ENCODE peak calls at places on chromosomes 12 and 14, in six cellular contexts. Q, R, S, B, O and C are unnamed samples.

GRCh38 chr14:51711505-51711904 is 59.8 kb downstream of the FRMD6 start:
- DNase-seq in B (no peak), O (no peak), R (no peak), Q (no peak), S (peak), C (no peak)

GRCh38 chr14:68979722-68980552 is 835 bp upstream of the ACTN1 start:
- DNase-seq in Q (peak), S (peak), O (peak), B (no peak), R (no peak), C (peak)

GRCh38 chr12:88063375-88063774 is 34.2 kb upstream of the C12orf50 start:
- DNase-seq in O (no peak), Q (no peak), B (no peak), R (no peak), S (peak), C (peak)

GRCh38 chr14:77305696-77306095 is 15.0 kb downstream of the POMT2 start:
- DNase-seq in S (no peak), R (no peak), B (no peak), Q (no peak), O (no peak), C (no peak)

GRCh38 chr12:132489078-132489601 is 811 bp upstream of the FBRSL1 start:
- DNase-seq in S (no peak), R (peak), B (no peak), Q (no peak), O (no peak), C (no peak)

GRCh38 chr12:25347716-25348261 is 97.1 kb upstream of the KRAS start:
- DNase-seq in O (peak), B (no peak), R (no peak), S (no peak), Q (no peak), C (no peak)

GRCh38 chr14:21003788-21004346 is 4.8 kb downstream of the SLC39A2 start:
- DNase-seq in S (no peak), B (no peak), Q (peak), R (no peak), O (no peak), C (no peak)

GRCh38 chr14:57671021-57671420 is 177.4 kb upstream of the CCDC198 start:
- DNase-seq in S (no peak), R (no peak), Q (no peak), B (no peak), O (no peak), C (no peak)

GRCh38 chr14:73238262-73238852 is 1.1 kb downstream of the PAPLN start:
- DNase-seq in B (no peak), S (peak), O (peak), R (no peak), Q (no peak), C (peak)

GRCh38 chr14:45089813-45090212 is 5.9 kb downstream of the PRPF39 start:
- DNase-seq in O (no peak), R (no peak), B (no peak), Q (no peak), S (peak), C (peak)

GRCh38 chr14:92534863-92535654 is 21.5 kb downstream of the RIN3 start:
- DNase-seq in S (no peak), O (no peak), Q (no peak), B (no peak), R (no peak), C (no peak)

GRCh38 chr12:127205781-127206535 is 1061.0 kb upstream of the TMEM132C start:
- DNase-seq in R (no peak), Q (no peak), O (no peak), S (no peak), B (no peak), C (no peak)

GRCh38 chr14:95275507-95275906 is 44.2 kb downstream of the CLMN start:
- DNase-seq in S (no peak), R (no peak), B (no peak), Q (no peak), O (no peak), C (no peak)

DNA sequence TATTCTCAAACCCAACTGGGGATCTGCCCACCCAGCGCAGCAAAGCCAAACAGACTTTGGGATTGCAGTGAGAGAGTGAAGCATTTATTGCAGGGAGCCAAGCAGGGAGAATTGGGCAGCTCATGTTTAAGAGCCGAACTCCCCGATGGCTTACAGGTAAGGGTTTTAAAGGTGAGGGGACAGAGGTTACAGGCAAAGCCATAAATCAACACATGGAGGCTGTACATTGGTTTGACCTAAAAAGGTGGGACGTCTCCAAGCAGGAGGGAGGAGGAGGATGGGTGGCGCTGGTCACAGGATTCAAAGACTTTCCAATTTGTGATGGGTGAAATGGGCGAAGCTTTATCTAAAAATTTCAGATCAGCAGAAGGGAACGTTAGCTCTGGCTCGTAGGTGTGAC is 18.2 kb downstream of the OAS2 start:
- DNase-seq in O (no peak), Q (no peak), B (no peak), R (no peak), S (no peak), C (no peak)
- H3K4me3 ChIP-seq in O (no peak), Q (no peak), B (no peak), R (no peak), S (no peak), C (no peak)

GRCh38 chr12:108675792-108676191 is 42.1 kb upstream of the SELPLG start:
- DNase-seq in B (no peak), S (no peak), Q (no peak), O (no peak), R (no peak), C (no peak)

GRCh38 chr12:108681317-108681716 is 47.6 kb upstream of the SELPLG start:
- DNase-seq in R (no peak), Q (no peak), O (no peak), B (no peak), S (no peak), C (no peak)

GRCh38 chr12:108678070-108678730 is 44.5 kb upstream of the SELPLG start:
- DNase-seq in B (no peak), S (no peak), O (no peak), Q (no peak), R (no peak), C (no peak)

GRCh38 chr12:108679282-108679681 is 45.6 kb upstream of the SELPLG start:
- DNase-seq in S (no peak), R (no peak), O (no peak), B (no peak), Q (no peak), C (no peak)

GRCh38 chr12:108677381-108677780 is 43.7 kb upstream of the SELPLG start:
- DNase-seq in O (no peak), R (no peak), Q (no peak), B (no peak), S (no peak), C (no peak)
- TF ChIP-seq CTCF in O (no peak), R (no peak), Q (no peak), B (no peak), S (no peak), C (no peak)

GRCh38 chr12:124387510-124387855 is 92.6 kb downstream of the RFLNA start:
- DNase-seq in O (no peak), B (no peak), R (no peak), Q (peak), S (no peak), C (no peak)
- H3K4me3 ChIP-seq in O (peak), B (no peak), R (peak), Q (peak), S (peak), C (peak)

GRCh38 chr12:119676022-119676421 is 8.1 kb downstream of the PRKAB1 start:
- DNase-seq in B (no peak), S (no peak), Q (no peak), R (no peak), O (no peak), C (no peak)

GRCh38 chr12:119678459-119678858 is 10.5 kb downstream of the PRKAB1 start:
- DNase-seq in B (no peak), Q (no peak), S (no peak), O (no peak), R (no peak), C (no peak)

GRCh38 chr12:119674560-119674959 is 6.6 kb downstream of the PRKAB1 start:
- DNase-seq in O (no peak), B (no peak), Q (no peak), R (no peak), S (no peak), C (no peak)

GRCh38 chr12:119679081-119679480 is 11.1 kb downstream of the PRKAB1 start:
- DNase-seq in R (no peak), O (no peak), Q (no peak), B (no peak), S (no peak), C (peak)

GRCh38 chr12:119676573-119676972 is 8.6 kb downstream of the PRKAB1 start:
- DNase-seq in O (no peak), R (no peak), B (no peak), Q (no peak), S (no peak), C (no peak)
- TF ChIP-seq CTCF in O (no peak), R (no peak), B (no peak), Q (no peak), S (no peak), C (no peak)

GRCh38 chr14:100589760-100590469 is 2.7 kb upstream of the BEGAIN start:
- DNase-seq in O (no peak), S (no peak), R (no peak), B (no peak), Q (peak), C (no peak)
- H3K4me3 ChIP-seq in O (no peak), S (no peak), R (no peak), B (no peak), Q (no peak), C (no peak)

DNA sequence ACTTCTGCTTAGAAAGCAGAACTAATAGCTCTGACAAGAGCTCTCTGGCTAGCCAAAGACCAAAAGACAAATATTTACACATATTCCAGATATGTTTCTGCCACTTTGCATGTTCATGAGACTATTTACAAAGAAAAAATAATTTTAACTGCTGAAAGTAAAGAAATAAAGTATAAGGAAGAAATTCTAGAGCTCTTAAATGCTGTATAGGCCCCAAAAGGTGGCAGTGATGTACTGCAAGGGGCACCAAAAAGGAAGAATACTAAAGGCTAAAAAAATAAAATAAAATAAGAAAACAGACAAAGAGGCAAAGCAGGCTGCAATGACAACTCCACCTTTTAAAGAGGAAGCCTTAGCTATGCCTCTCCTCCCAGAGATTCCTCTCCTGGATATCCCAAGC is 23.0 kb downstream of the KLRK1 start:
- DNase-seq in S (peak), R (no peak), Q (no peak), B (no peak), O (peak), C (peak)
- TF ChIP-seq CTCF in S (peak), R (peak), Q (no peak), B (no peak), O (peak), C (peak)

DNA sequence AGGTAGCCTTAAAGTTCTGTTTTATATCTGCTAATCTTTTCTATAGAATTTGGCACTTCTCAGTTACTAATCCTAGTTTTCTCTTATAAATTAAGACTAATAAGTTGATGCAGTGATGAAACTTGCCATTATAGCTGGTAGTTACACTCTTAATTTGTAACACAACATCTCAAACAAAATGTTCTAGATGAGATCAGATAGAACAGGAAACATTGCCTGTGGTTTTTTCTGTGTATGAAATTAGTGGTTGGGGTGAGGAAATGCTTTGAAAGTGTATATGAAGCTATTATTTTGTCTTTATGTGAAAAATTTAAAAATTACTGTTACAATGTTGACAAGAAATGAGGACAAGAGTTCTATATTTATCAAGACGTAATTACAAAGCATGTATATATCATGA is 91.9 kb downstream of the PCNX1 start:
- DNase-seq in R (no peak), O (no peak), Q (no peak), S (no peak), B (no peak), C (no peak)
- H3K4me3 ChIP-seq in R (no peak), O (no peak), Q (no peak), S (no peak), B (no peak), C (no peak)

DNA sequence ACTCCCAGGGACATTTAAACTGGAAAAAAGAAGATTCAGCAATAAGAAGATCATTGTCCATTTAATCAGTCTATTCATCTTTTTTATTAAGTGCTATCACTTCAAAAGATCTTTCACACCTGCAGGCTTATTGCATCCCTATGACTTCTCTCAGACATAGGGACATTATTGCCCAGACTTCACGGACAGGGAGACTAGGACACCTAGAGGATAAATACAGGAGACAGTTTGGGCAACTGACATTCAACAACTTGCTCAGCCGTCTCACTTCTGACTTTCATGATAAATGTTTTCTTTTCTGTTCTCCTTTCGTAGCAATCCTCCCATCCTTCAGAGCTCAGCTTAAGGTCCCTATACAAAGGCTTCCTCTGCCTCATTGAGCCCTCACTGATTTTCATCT is 84.3 kb downstream of the TMEM30B start:
- DNase-seq in B (no peak), Q (no peak), R (no peak), S (no peak), O (no peak), C (no peak)
- TF ChIP-seq CTCF in B (no peak), Q (peak), R (no peak), S (peak), O (peak), C (no peak)